ENCODE peak calls at places on chromosomes 7 and 10, in four cellular contexts. B, Y, O and C are unnamed samples.

GRCh38 chr10:7374795-7375194 is 36.0 kb downstream of the SFMBT2 start:
- DNase-seq in B (no peak), Y (no peak), O (no peak), C (no peak)

GRCh38 chr7:29806793-29807178 is 478 bp downstream of the WIPF3 start:
- DNase-seq in B (no peak), Y (no peak), O (no peak), C (no peak)

GRCh38 chr7:73354196-73354595 is 26.2 kb downstream of the FKBP6 start:
- DNase-seq in B (no peak), Y (no peak), O (no peak), C (no peak)

GRCh38 chr7:66442385-66442784 is 186.3 kb upstream of the KCTD7 start:
- DNase-seq in B (no peak), Y (no peak), O (no peak), C (no peak)

GRCh38 chr7:144057954-144058353 is 9.2 kb downstream of the OR2A5 start:
- DNase-seq in B (no peak), Y (no peak), O (peak), C (no peak)

GRCh38 chr7:16982640-16983103 is 100.9 kb upstream of the AGR3 start:
- DNase-seq in B (peak), Y (peak), O (peak), C (no peak)

GRCh38 chr10:69866688-69867461 is 65.2 kb downstream of the COL13A1 start:
- DNase-seq in B (peak), Y (no peak), O (peak), C (peak)

GRCh38 chr10:60148266-60148840 is 241.3 kb downstream of the ANK3 start:
- DNase-seq in B (no peak), Y (peak), O (peak), C (no peak)

GRCh38 chr10:23037561-23037960 is 57.8 kb upstream of the MSRB2 start:
- DNase-seq in B (no peak), Y (no peak), O (no peak), C (no peak)

GRCh38 chr10:74842301-74842700 is 15.9 kb downstream of the KAT6B start:
- DNase-seq in B (no peak), Y (no peak), O (peak), C (no peak)

GRCh38 chr10:29403208-29403607 is 114.3 kb downstream of the LYZL1 start:
- DNase-seq in B (no peak), Y (no peak), O (no peak), C (no peak)

GRCh38 chr10:26799342-26799741 is 61.4 kb downstream of the ABI1 start:
- DNase-seq in B (no peak), Y (no peak), O (no peak), C (no peak)

GRCh38 chr10:129023057-129023456 is 444.0 kb upstream of the MGMT start:
- DNase-seq in B (no peak), Y (no peak), O (no peak), C (peak)

GRCh38 chr10:36446873-36447272 is 678.5 kb upstream of the ANKRD30A start:
- DNase-seq in B (no peak), Y (no peak), O (no peak), C (peak)

GRCh38 chr7:90229728-90230127 is 15.2 kb upstream of the CFAP69 start:
- DNase-seq in B (no peak), Y (no peak), O (no peak), C (no peak)

GRCh38 chr10:23512355-23513058 is 73.6 kb downstream of the OTUD1 start:
- DNase-seq in B (no peak), Y (no peak), O (peak), C (no peak)

GRCh38 chr7:129255800-129256199 is 31.0 kb downstream of the AHCYL2 start:
- DNase-seq in B (no peak), Y (no peak), O (no peak), C (no peak)

GRCh38 chr10:69439813-69440506 is 11.3 kb upstream of the TSPAN15 start:
- DNase-seq in B (no peak), Y (no peak), O (peak), C (no peak)

GRCh38 chr7:158431941-158432347 is 155.7 kb downstream of the PTPRN2 start:
- DNase-seq in B (no peak), Y (peak), O (peak), C (peak)

GRCh38 chr7:116259821-116260440 is 49.6 kb downstream of the TES start:
- DNase-seq in B (no peak), Y (no peak), O (peak), C (no peak)

GRCh38 chr7:1357601-1358271 is 101.5 kb downstream of the MICALL2 start:
- DNase-seq in B (peak), Y (no peak), O (no peak), C (no peak)

GRCh38 chr10:89373916-89374711 is 3.7 kb upstream of the IFIT1B start:
- DNase-seq in B (no peak), Y (peak), O (peak), C (peak)

GRCh38 chr7:19815546-19815945 is 42.1 kb upstream of the TMEM196 start:
- DNase-seq in B (no peak), Y (no peak), O (no peak), C (no peak)

GRCh38 chr10:129530486-129531065 is 63.5 kb downstream of the MGMT start:
- DNase-seq in B (no peak), Y (no peak), O (no peak), C (no peak)

GRCh38 chr10:49299816-49300139 is 808 bp downstream of the C10orf71 start:
- DNase-seq in B (no peak), Y (no peak), O (no peak), C (no peak)

GRCh38 chr10:121753726-121754476 is 155.7 kb upstream of the FGFR2 start:
- DNase-seq in B (peak), Y (no peak), O (peak), C (no peak)

GRCh38 chr7:82605247-82605864 is 161.8 kb upstream of the CACNA2D1 start:
- DNase-seq in B (peak), Y (peak), O (peak), C (no peak)

GRCh38 chr7:32569388-32570289 is 74.3 kb downstream of the AVL9 start:
- DNase-seq in B (no peak), Y (no peak), O (no peak), C (no peak)

GRCh38 chr10:34658934-34659333 is 156.2 kb downstream of the PARD3 start:
- DNase-seq in B (no peak), Y (no peak), O (no peak), C (no peak)